ENCODE peak calls at places on chromosome 2, in six cellular contexts. One of them, this sample, is unnamed.
A peak's percentile ranks its signal among the peaks of the same experiment; 100 is the strongest.

GRCh38 chr2:42359304-42359749 is 1.7 kb downstream of the COX7A2L start:
- DNase-seq in HT1080: no peak
- DNase-seq in neural crest cell: no peak
- DNase-seq in A549: no peak
- DNase-seq in naive thymus-derived CD4-positive, alpha-beta T cell: no peak
- DNase-seq in nucleus accumbens: no peak
- DNase-seq in this sample: no peak

GRCh38 chr2:239822146-239822945 is 202.8 kb downstream of the NDUFA10 start:
- DNase-seq in naive thymus-derived CD4-positive, alpha-beta T cell: no peak
- DNase-seq in A549: no peak
- DNase-seq in nucleus accumbens: no peak
- DNase-seq in HT1080: no peak
- DNase-seq in neural crest cell: no peak
- DNase-seq in this sample: no peak

GRCh38 chr2:239880396-239880795 is 144.7 kb downstream of the NDUFA10 start:
- DNase-seq in neural crest cell: no peak
- DNase-seq in naive thymus-derived CD4-positive, alpha-beta T cell: no peak
- DNase-seq in A549: no peak
- DNase-seq in HT1080: no peak
- DNase-seq in nucleus accumbens: no peak
- DNase-seq in this sample: no peak

GRCh38 chr2:239158641-239159475 is 242.0 kb downstream of the HDAC4 start:
- DNase-seq in neural crest cell: no peak
- DNase-seq in HT1080: no peak
- DNase-seq in A549: no peak
- DNase-seq in nucleus accumbens: no peak
- DNase-seq in naive thymus-derived CD4-positive, alpha-beta T cell: no peak
- DNase-seq in this sample: no peak

GRCh38 chr2:109663721-109664120 is 49.6 kb downstream of the SOWAHC start:
- DNase-seq in nucleus accumbens: peak; percentile 31
- DNase-seq in A549: no peak
- DNase-seq in neural crest cell: no peak
- DNase-seq in HT1080: peak; percentile 48
- DNase-seq in naive thymus-derived CD4-positive, alpha-beta T cell: no peak
- DNase-seq in this sample: peak; percentile 58

GRCh38 chr2:120979398-120979797 is 243.7 kb downstream of the GLI2 start:
- DNase-seq in HT1080: no peak
- DNase-seq in naive thymus-derived CD4-positive, alpha-beta T cell: no peak
- DNase-seq in nucleus accumbens: no peak
- DNase-seq in neural crest cell: no peak
- DNase-seq in A549: no peak
- DNase-seq in this sample: no peak

GRCh38 chr2:121617042-121617599 is 32.1 kb downstream of the CLASP1 start:
- DNase-seq in naive thymus-derived CD4-positive, alpha-beta T cell: no peak
- DNase-seq in HT1080: peak; percentile 4
- DNase-seq in A549: no peak
- DNase-seq in neural crest cell: no peak
- DNase-seq in nucleus accumbens: no peak
- DNase-seq in this sample: no peak

GRCh38 chr2:16021611-16022363 is 81.4 kb downstream of the MYCN start:
- DNase-seq in neural crest cell: no peak
- DNase-seq in A549: no peak
- DNase-seq in HT1080: no peak
- DNase-seq in naive thymus-derived CD4-positive, alpha-beta T cell: no peak
- DNase-seq in nucleus accumbens: no peak
- DNase-seq in this sample: no peak

GRCh38 chr2:232779465-232779864 is 3.1 kb upstream of the KCNJ13 start:
- DNase-seq in nucleus accumbens: no peak
- DNase-seq in neural crest cell: no peak
- DNase-seq in A549: no peak
- DNase-seq in HT1080: no peak
- DNase-seq in naive thymus-derived CD4-positive, alpha-beta T cell: no peak
- DNase-seq in this sample: no peak

GRCh38 chr2:192060161-192060560 is 134.6 kb downstream of the TMEFF2 start:
- DNase-seq in HT1080: no peak
- DNase-seq in A549: no peak
- DNase-seq in nucleus accumbens: no peak
- DNase-seq in naive thymus-derived CD4-positive, alpha-beta T cell: no peak
- DNase-seq in neural crest cell: no peak
- DNase-seq in this sample: no peak

GRCh38 chr2:172704072-172704936 is 31.3 kb upstream of the RAPGEF4 start:
- DNase-seq in HT1080: peak; percentile 39
- DNase-seq in A549: peak; percentile 38
- DNase-seq in neural crest cell: peak; percentile 26
- DNase-seq in nucleus accumbens: no peak
- DNase-seq in naive thymus-derived CD4-positive, alpha-beta T cell: no peak
- DNase-seq in this sample: no peak

GRCh38 chr2:236083934-236084333 is 84.3 kb downstream of the GBX2 start:
- DNase-seq in A549: no peak
- DNase-seq in neural crest cell: no peak
- DNase-seq in HT1080: no peak
- DNase-seq in nucleus accumbens: no peak
- DNase-seq in naive thymus-derived CD4-positive, alpha-beta T cell: no peak
- DNase-seq in this sample: no peak

GRCh38 chr2:158495175-158495574 is 38.4 kb downstream of the PKP4 start:
- DNase-seq in neural crest cell: no peak
- DNase-seq in HT1080: no peak
- DNase-seq in nucleus accumbens: no peak
- DNase-seq in A549: no peak
- DNase-seq in naive thymus-derived CD4-positive, alpha-beta T cell: no peak
- DNase-seq in this sample: no peak

GRCh38 chr2:195995499-195995898 is 73.1 kb downstream of the DNAH7 start:
- DNase-seq in HT1080: no peak
- DNase-seq in neural crest cell: no peak
- DNase-seq in naive thymus-derived CD4-positive, alpha-beta T cell: no peak
- DNase-seq in A549: no peak
- DNase-seq in nucleus accumbens: no peak
- DNase-seq in this sample: no peak

GRCh38 chr2:53452957-53453748 is 314.5 kb upstream of the CHAC2 start:
- DNase-seq in HT1080: no peak
- DNase-seq in naive thymus-derived CD4-positive, alpha-beta T cell: no peak
- DNase-seq in neural crest cell: no peak
- DNase-seq in nucleus accumbens: no peak
- DNase-seq in A549: no peak
- DNase-seq in this sample: no peak

GRCh38 chr2:152036611-152037469 is 62.0 kb downstream of the CACNB4 start:
- DNase-seq in naive thymus-derived CD4-positive, alpha-beta T cell: peak; percentile 12
- DNase-seq in neural crest cell: peak; percentile 74
- DNase-seq in A549: peak; percentile 42
- DNase-seq in nucleus accumbens: peak; percentile 52
- DNase-seq in HT1080: peak; percentile 71
- DNase-seq in this sample: peak; percentile 79

GRCh38 chr2:113876503-113877387 is 13.1 kb upstream of the ACTR3 start:
- DNase-seq in naive thymus-derived CD4-positive, alpha-beta T cell: peak; percentile 31
- DNase-seq in A549: no peak
- DNase-seq in neural crest cell: no peak
- DNase-seq in nucleus accumbens: peak; percentile 51
- DNase-seq in HT1080: peak; percentile 74
- DNase-seq in this sample: no peak

GRCh38 chr2:236867441-236868260 is 218.0 kb upstream of the COPS8 start:
- DNase-seq in neural crest cell: no peak
- DNase-seq in naive thymus-derived CD4-positive, alpha-beta T cell: no peak
- DNase-seq in HT1080: no peak
- DNase-seq in A549: no peak
- DNase-seq in nucleus accumbens: no peak
- DNase-seq in this sample: no peak

GRCh38 chr2:159074605-159075004 is 106.2 kb downstream of the TANC1 start:
- DNase-seq in naive thymus-derived CD4-positive, alpha-beta T cell: no peak
- DNase-seq in neural crest cell: no peak
- DNase-seq in HT1080: no peak
- DNase-seq in nucleus accumbens: no peak
- DNase-seq in A549: no peak
- DNase-seq in this sample: no peak

GRCh38 chr2:62375051-62375450 is 130.9 kb downstream of the TMEM17 start:
- DNase-seq in naive thymus-derived CD4-positive, alpha-beta T cell: no peak
- DNase-seq in neural crest cell: no peak
- DNase-seq in nucleus accumbens: no peak
- DNase-seq in HT1080: no peak
- DNase-seq in A549: no peak
- DNase-seq in this sample: no peak

GRCh38 chr2:95023222-95023597 is 2.3 kb upstream of the MAL start:
- DNase-seq in naive thymus-derived CD4-positive, alpha-beta T cell: peak; percentile 19
- DNase-seq in HT1080: no peak
- DNase-seq in nucleus accumbens: no peak
- DNase-seq in neural crest cell: no peak
- DNase-seq in A549: no peak
- DNase-seq in this sample: no peak